ENCODE peak calls at places on chromosomes 5 and 9, in seven cellular contexts. U is H1, R is A549, A is GM12891, G is tibial nerve, I is uterus, F is heart left ventricle. E is an unnamed sample.

GRCh38 chr5:61575103-61575502 is 243.0 kb downstream of the ZSWIM6 start:
- DNase-seq in F (no peak), R (peak; percentile 26), I (no peak), U (no peak), G (no peak), A (no peak), E (no peak)

GRCh38 chr5:79924936-79925893 is 65.8 kb downstream of the MTX3 start:
- DNase-seq in F (no peak), G (no peak), I (no peak), A (no peak), U (no peak), R (peak; percentile 12), E (no peak)

GRCh38 chr9:79896390-79896789 is 324.6 kb downstream of the TLE4 start:
- DNase-seq in I (no peak), G (no peak), R (no peak), U (no peak), F (no peak), A (no peak), E (no peak)

GRCh38 chr5:11483630-11484029 is 420.6 kb downstream of the CTNND2 start:
- DNase-seq in F (no peak), A (no peak), I (no peak), G (no peak), R (no peak), U (no peak), E (no peak)

GRCh38 chr9:131840220-131840619 is 100.3 kb upstream of the RAPGEF1 start:
- DNase-seq in F (no peak), A (no peak), R (no peak), U (no peak), G (no peak), I (no peak), E (no peak)

GRCh38 chr5:67942451-67942830 is 273.1 kb upstream of the PIK3R1 start:
- DNase-seq in A (no peak), F (no peak), R (no peak), G (no peak), I (no peak), U (no peak), E (no peak)

GRCh38 chr9:37784291-37784639 is 599 bp downstream of the EXOSC3 start:
- DNase-seq in R (no peak), I (no peak), F (no peak), U (no peak), G (no peak), A (no peak), E (no peak)

GRCh38 chr9:135931349-135931820 is 24.0 kb upstream of the CAMSAP1 start:
- DNase-seq in R (no peak), I (no peak), A (no peak), F (no peak), G (no peak), U (no peak), E (no peak)

GRCh38 chr9:120694559-120694958 is 19.7 kb downstream of the MEGF9 start:
- DNase-seq in I (no peak), G (no peak), F (no peak), R (no peak), A (no peak), U (no peak), E (no peak)

GRCh38 chr9:125867752-125868400 is 120.7 kb downstream of the PBX3 start:
- DNase-seq in U (no peak), R (no peak), I (no peak), A (no peak), G (no peak), F (no peak), E (no peak)

GRCh38 chr5:56388229-56389065 is 155.3 kb upstream of the ANKRD55 start:
- DNase-seq in U (no peak), I (no peak), G (no peak), F (no peak), R (no peak), A (no peak), E (no peak)

GRCh38 chr5:111159845-111160244 is 64.3 kb upstream of the CAMK4 start:
- DNase-seq in U (no peak), A (no peak), F (no peak), R (no peak), G (no peak), I (no peak), E (no peak)

GRCh38 chr5:149962040-149962439 is 1.5 kb downstream of the SLC26A2 start:
- DNase-seq in R (peak; percentile 80), U (no peak), G (no peak), A (no peak), F (no peak), I (no peak), E (no peak)

GRCh38 chr9:89835676-89836075 is 230.9 kb downstream of the GADD45G start:
- DNase-seq in G (no peak), R (no peak), A (no peak), U (no peak), I (no peak), F (no peak), E (no peak)

GRCh38 chr5:62582198-62582597 is 3.6 kb downstream of the LRRC70 start:
- DNase-seq in G (no peak), R (no peak), I (no peak), A (no peak), F (no peak), U (no peak), E (no peak)

GRCh38 chr5:121962347-121962670 is 534 bp downstream of the SRFBP1 start:
- DNase-seq in I (no peak), R (no peak), A (peak; percentile 10), G (no peak), F (no peak), U (no peak), E (no peak)

GRCh38 chr5:337565-338130 is 16.1 kb downstream of the AHRR start:
- DNase-seq in A (no peak), F (no peak), R (peak; percentile 70), U (no peak), I (no peak), G (no peak), E (no peak)

GRCh38 chr5:132557425-132557805 is 638 bp downstream of the RAD50 start:
- DNase-seq in I (peak; percentile 26), F (peak; percentile 18), G (no peak), R (peak; percentile 80), A (peak; percentile 10), U (no peak), E (peak; percentile 19)

GRCh38 chr9:133477992-133478850 is 678 bp downstream of the SLC2A6 start:
- DNase-seq in I (no peak), R (no peak), G (no peak), F (peak; percentile 68), A (peak; percentile 61), U (no peak), E (no peak)

GRCh38 chr9:2158111-2158610 is 143.0 kb downstream of the SMARCA2 start:
- DNase-seq in R (peak; percentile 67), U (no peak), F (peak; percentile 20), I (peak; percentile 60), G (peak; percentile 64), A (no peak), E (peak; percentile 39)

GRCh38 chr5:177035982-177036381 is 13.5 kb downstream of the ZNF346 start:
- DNase-seq in A (no peak), R (no peak), I (no peak), U (peak; percentile 47), F (no peak), G (no peak), E (no peak)

GRCh38 chr5:132456553-132457361 is 33.8 kb downstream of the IRF1 start:
- DNase-seq in R (no peak), A (no peak), U (no peak), F (peak; percentile 59), I (no peak), G (peak; percentile 60), E (peak; percentile 73)

GRCh38 chr5:67211926-67212325 is 15.3 kb upstream of the CD180 start:
- DNase-seq in G (no peak), U (no peak), I (no peak), A (no peak), F (no peak), R (peak; percentile 48), E (no peak)

GRCh38 chr9:95515272-95516113 is 1.3 kb downstream of the PTCH1 start:
- DNase-seq in A (no peak), I (no peak), U (peak; percentile 77), G (no peak), F (peak; percentile 20), R (no peak), E (no peak)

DNA sequence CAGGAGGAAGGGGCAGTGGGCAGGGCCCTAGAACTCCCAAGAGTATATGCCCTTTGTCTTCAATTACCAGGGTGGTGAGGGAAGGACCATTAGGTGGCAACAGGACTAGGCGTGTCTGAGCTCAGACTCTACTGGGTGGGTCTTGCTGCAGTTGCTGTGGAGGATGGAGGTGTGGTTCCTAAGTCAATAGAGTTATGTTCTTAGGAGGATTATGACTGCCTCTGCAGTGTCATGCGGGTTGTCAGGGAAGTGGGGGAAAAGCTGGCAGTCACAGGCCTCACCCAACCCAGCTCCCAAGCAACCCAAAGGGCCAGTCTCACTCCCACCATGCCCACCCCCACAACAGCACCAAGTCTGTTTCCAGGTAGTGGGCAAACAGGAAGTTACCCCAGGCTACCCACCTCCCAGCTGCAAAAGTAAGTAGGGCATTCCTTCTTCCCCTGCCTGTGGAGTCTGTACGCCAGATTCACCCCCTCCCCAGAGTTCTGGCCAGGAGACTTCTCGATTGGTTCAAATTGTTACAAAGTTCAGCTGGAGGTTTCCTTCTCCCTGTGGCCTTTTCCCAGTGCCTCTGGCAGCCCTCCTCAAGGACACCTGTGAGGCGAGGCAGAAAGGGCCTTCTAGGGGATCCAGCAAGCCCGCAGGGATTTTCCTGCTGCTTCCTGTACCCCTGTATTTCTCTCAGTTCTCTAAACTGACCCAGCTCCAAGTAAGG is 145.3 kb downstream of the HINT1 start:
- DNase-seq in U (no peak), R (peak; percentile 33), G (no peak), A (no peak), I (no peak), F (no peak), E (no peak)
- TF ChIP-seq POLR2A in U (no peak), R (no peak), G (no peak), A (no peak), I (no peak), F (no peak), E (no peak)

GRCh38 chr5:76402880-76403712 is at the start of gene IQGAP2:
- DNase-seq in R (peak; percentile 74), A (peak; percentile 74), U (peak; percentile 88), F (peak; percentile 65), G (peak; percentile 42), I (peak; percentile 27), E (no peak)
- TF ChIP-seq POLR2A in R (no peak), A (peak; percentile 52), U (no peak), F (peak; percentile 13), G (no peak), I (no peak), E (peak; percentile 78)

DNA sequence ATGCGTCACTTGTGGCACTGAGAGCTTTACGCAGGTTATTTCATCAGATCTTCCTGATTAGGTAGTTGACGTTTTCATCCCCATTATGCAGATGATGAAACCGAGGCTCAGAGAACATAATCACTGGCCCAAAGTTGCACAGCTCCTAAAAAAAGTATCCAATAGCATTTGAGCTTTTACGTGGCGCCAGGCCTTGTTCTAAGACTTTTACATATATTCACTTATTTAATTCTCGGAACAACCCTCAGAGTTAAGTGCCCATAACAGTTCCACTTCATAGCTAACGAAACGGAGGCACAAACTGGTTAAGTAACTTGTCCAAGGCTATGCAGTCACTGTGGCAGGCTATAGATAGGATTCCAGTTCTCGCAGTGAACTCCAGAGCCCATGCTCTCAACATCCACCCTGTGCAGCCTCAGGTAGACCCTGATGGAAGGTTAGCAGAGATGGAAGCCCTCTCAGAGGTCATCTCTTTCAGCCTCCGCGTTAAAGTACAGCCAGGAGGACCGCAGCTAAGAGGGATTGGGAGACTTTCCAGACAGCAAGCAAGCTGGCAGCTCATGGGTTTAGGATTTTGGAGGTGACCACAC is 39.3 kb downstream of the AMBP start:
- DNase-seq in I (no peak), U (peak; percentile 37), R (no peak), G (no peak), A (no peak), F (no peak), E (no peak)
- TF ChIP-seq POLR2A in I (no peak), U (no peak), R (no peak), G (no peak), A (no peak), F (no peak), E (no peak)

GRCh38 chr9:75019022-75019421 is 9.1 kb downstream of the CARNMT1 start:
- DNase-seq in A (no peak), F (no peak), I (no peak), R (no peak), U (no peak), G (no peak), E (no peak)
- TF ChIP-seq POLR2A in A (no peak), F (no peak), I (no peak), R (no peak), U (no peak), G (no peak), E (no peak)

E was measured in GM12878.